ENCODE peak calls at places on chromosomes 11 and 22, in five cellular contexts. Q is body of pancreas, O is PC-3, C is IMR-90, W is lower lobe of right lung. I is an unnamed sample.

GRCh38 chr11:125372911-125373310 is 123.2 kb downstream of the FEZ1 start:
- ATAC-seq in Q (no peak), O (no peak), C (no peak), W (no peak), I (no peak)

GRCh38 chr22:19169002-19169946 is 9.3 kb downstream of the SLC25A1 start:
- ATAC-seq in Q (no peak), O (no peak), C (no peak), W (no peak), I (no peak)

GRCh38 chr11:76626921-76627391 is 43.6 kb downstream of the LRRC32 start:
- ATAC-seq in Q (no peak), O (no peak), C (no peak), W (no peak), I (no peak)

GRCh38 chr11:94595061-94595460 is 27.9 kb downstream of the PIWIL4 start:
- ATAC-seq in Q (no peak), O (no peak), C (no peak), W (no peak), I (no peak)

GRCh38 chr11:116189378-116190170 is 583.2 kb downstream of the BUD13 start:
- ATAC-seq in Q (no peak), O (no peak), C (no peak), W (no peak), I (no peak)

GRCh38 chr11:10456519-10456918 is 1.5 kb downstream of the AMPD3 start:
- ATAC-seq in Q (no peak), O (no peak), C (no peak), W (peak; percentile 7), I (no peak)

GRCh38 chr11:75140269-75141138 is 10.4 kb upstream of the SLCO2B1 start:
- ATAC-seq in Q (peak; percentile 59), O (peak; percentile 37), C (peak; percentile 44), W (peak; percentile 67), I (no peak)

GRCh38 chr11:12673601-12673923 is 659 bp upstream of the TEAD1 start:
- ATAC-seq in Q (no peak), O (no peak), C (no peak), W (peak; percentile 54), I (no peak)

GRCh38 chr22:25113316-25113721 is 86.3 kb upstream of the CRYBB3 start:
- ATAC-seq in Q (no peak), O (no peak), C (no peak), W (peak; percentile 31), I (no peak)

GRCh38 chr11:95697614-95698408 is 91.8 kb downstream of the FAM76B start:
- ATAC-seq in Q (peak; percentile 21), O (no peak), C (no peak), W (peak; percentile 40), I (no peak)

GRCh38 chr11:94754335-94754734 is 13.8 kb upstream of the AMOTL1 start:
- ATAC-seq in Q (no peak), O (no peak), C (no peak), W (no peak), I (no peak)

GRCh38 chr22:16915711-16916110 is 90.5 kb upstream of the XKR3 start:
- ATAC-seq in Q (no peak), O (no peak), C (no peak), W (no peak), I (no peak)

GRCh38 chr11:59728913-59729312 is 15.3 kb upstream of the OR10V1 start:
- ATAC-seq in Q (no peak), O (no peak), C (no peak), W (peak; percentile 65), I (no peak)

GRCh38 chr11:19345848-19346681 is 105.3 kb upstream of the E2F8 start:
- ATAC-seq in Q (peak; percentile 39), O (peak; percentile 57), C (peak; percentile 42), W (peak; percentile 56), I (peak; percentile 46)

GRCh38 chr11:47256374-47256773 is 1.4 kb upstream of the NR1H3 start:
- ATAC-seq in Q (no peak), O (no peak), C (no peak), W (no peak), I (no peak)

GRCh38 chr11:126891556-126892217 is 108.9 kb downstream of the KIRREL3 start:
- ATAC-seq in Q (no peak), O (no peak), C (peak; percentile 44), W (no peak), I (peak; percentile 31)

GRCh38 chr22:30245181-30245984 is 1.2 kb downstream of the LIF start:
- ATAC-seq in Q (peak; percentile 17), O (peak; percentile 2), C (peak; percentile 1), W (peak; percentile 5), I (no peak)

GRCh38 chr11:17601206-17602075 is 54.4 kb downstream of the OTOG start:
- ATAC-seq in Q (no peak), O (no peak), C (no peak), W (no peak), I (no peak)

GRCh38 chr11:47123094-47123493 is 53.6 kb downstream of the ARFGAP2 start:
- ATAC-seq in Q (no peak), O (no peak), C (no peak), W (no peak), I (no peak)

GRCh38 chr22:25694167-25694907 is 47.7 kb upstream of the MYO18B start:
- ATAC-seq in Q (no peak), O (no peak), C (no peak), W (no peak), I (no peak)

GRCh38 chr11:72758690-72759389 is 6.6 kb upstream of the ARAP1 start:
- ATAC-seq in Q (peak; percentile 47), O (no peak), C (peak; percentile 76), W (peak; percentile 24), I (no peak)

GRCh38 chr11:106061249-106061794 is 15.8 kb downstream of the KBTBD3 start:
- ATAC-seq in Q (no peak), O (no peak), C (no peak), W (no peak), I (no peak)

GRCh38 chr11:13008625-13009475 is at the start of gene RASSF10:
- ATAC-seq in Q (no peak), O (no peak), C (peak; percentile 70), W (peak; percentile 94), I (peak; percentile 60)

GRCh38 chr11:118247041-118247440 is 5.1 kb downstream of the MPZL3 start:
- ATAC-seq in Q (no peak), O (peak; percentile 94), C (no peak), W (peak; percentile 76), I (no peak)

GRCh38 chr22:42919199-42919598 is 62.1 kb upstream of the ARFGAP3 start:
- ATAC-seq in Q (no peak), O (peak; percentile 33), C (no peak), W (no peak), I (no peak)

GRCh38 chr11:47800759-47801158 is 33.6 kb upstream of the FNBP4 start:
- ATAC-seq in Q (no peak), O (no peak), C (no peak), W (no peak), I (no peak)

GRCh38 chr11:117915219-117915618 is 14.0 kb downstream of the TMPRSS13 start:
- ATAC-seq in Q (no peak), O (no peak), C (no peak), W (no peak), I (no peak)

GRCh38 chr11:114152162-114152561 is 92.7 kb downstream of the ZBTB16 start:
- ATAC-seq in Q (no peak), O (no peak), C (no peak), W (no peak), I (no peak)

GRCh38 chr11:36149538-36150242 is 139.5 kb downstream of the COMMD9 start:
- ATAC-seq in Q (peak; percentile 92), O (peak; percentile 96), C (peak; percentile 96), W (peak; percentile 87), I (peak; percentile 92)

GRCh38 chr11:70720291-70720690 is 322.0 kb downstream of the CTTN start:
- ATAC-seq in Q (no peak), O (no peak), C (no peak), W (no peak), I (no peak)

GRCh38 chr11:16814410-16815046 is 76.1 kb downstream of the C11orf58 start:
- ATAC-seq in Q (no peak), O (no peak), C (no peak), W (peak; percentile 27), I (no peak)

GRCh38 chr11:128716231-128716630 is 22.4 kb downstream of the FLI1 start:
- ATAC-seq in Q (no peak), O (no peak), C (peak; percentile 8), W (peak; percentile 5), I (no peak)
- H3K4me3 ChIP-seq in Q (no peak overlapping the region), O (no peak overlapping the region), C (peak overlapping the region; percentile 5), W (peak overlapping the region; percentile 10), I (no peak overlapping the region)

GRCh38 chr11:1116104-1116503 is 41.4 kb downstream of the MUC2 start:
- ATAC-seq in Q (no peak), O (no peak), C (no peak), W (no peak), I (no peak)

GRCh38 chr11:1118755-1119275 is 38.9 kb upstream of the MUC5AC start:
- ATAC-seq in Q (no peak), O (no peak), C (no peak), W (no peak), I (no peak)

GRCh38 chr11:1119282-1120146 is 38.2 kb upstream of the MUC5AC start:
- ATAC-seq in Q (no peak), O (peak; percentile 56), C (no peak), W (no peak), I (no peak)

GRCh38 chr11:1116666-1117390 is 40.9 kb upstream of the MUC5AC start:
- ATAC-seq in Q (no peak), O (no peak), C (no peak), W (no peak), I (no peak)

DNA sequence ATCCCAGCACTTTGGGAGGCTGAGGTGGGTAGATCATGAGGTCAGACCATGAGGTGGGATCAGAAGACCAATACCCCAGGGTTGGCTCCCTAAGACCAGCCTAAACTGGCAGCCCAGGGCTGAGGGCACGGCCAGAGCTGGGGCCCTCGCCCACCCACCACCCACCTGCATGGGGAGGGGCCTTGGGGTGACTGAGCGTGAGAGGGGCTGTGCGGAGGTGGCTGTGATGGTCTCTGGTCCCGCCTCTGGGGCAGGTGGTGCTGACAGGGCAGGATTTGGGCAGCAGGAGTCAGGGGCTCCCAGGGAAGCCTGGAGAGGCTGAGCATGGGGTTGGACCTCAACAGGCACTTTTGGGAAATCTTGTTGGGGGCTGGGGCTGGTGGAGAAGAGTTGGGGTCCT is 39.8 kb upstream of the MUC5AC start:
- ATAC-seq in Q (no peak), O (no peak), C (no peak), W (no peak), I (no peak)
- H3K4me1 ChIP-seq in Q (no peaks in the 10 kb centered on the region), O (no peaks in the 10 kb centered on the region), C (no peaks in the 10 kb centered on the region), W (no peaks in the 10 kb centered on the region), I (no peaks in the 10 kb centered on the region)

GRCh38 chr11:26134053-26134452 is 197.9 kb upstream of the ANO3 start:
- ATAC-seq in Q (no peak), O (no peak), C (no peak), W (no peak), I (no peak)
- TF ChIP-seq CTCF in Q (no peak), O (no peak), C (no peak), W (no peak), I (no peak)

GRCh38 chr22:38098410-38099249 is 11.9 kb downstream of the BAIAP2L2 start:
- ATAC-seq in Q (peak; percentile 27), O (no peak), C (peak; percentile 77), W (peak; percentile 19), I (no peak)

GRCh38 chr22:38097557-38098409 is 12.7 kb downstream of the BAIAP2L2 start:
- ATAC-seq in Q (no peak), O (no peak), C (no peak), W (peak; percentile 21), I (no peak)

DNA sequence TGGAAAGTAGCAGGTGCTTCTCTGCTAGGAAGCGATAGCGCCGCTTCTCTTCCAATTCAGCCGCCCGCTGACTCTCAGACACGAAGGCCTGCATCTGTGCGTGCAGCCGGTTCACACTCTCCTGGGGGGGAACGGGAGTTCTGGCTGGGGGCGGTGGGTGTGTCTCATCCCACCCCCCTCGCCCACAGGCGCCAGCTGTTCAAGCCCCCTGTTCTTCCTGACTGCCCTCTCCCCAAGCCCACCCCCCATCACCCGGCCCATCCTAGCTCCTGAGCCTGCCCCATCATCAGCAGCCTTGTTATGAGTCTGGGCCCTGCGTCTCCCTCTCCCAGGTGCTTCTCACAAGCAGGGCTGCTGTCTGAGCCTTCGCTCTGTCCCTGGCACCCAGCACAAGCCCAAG is 13.1 kb upstream of the SLC16A8 start:
- ATAC-seq in Q (no peak), O (no peak), C (no peak), W (no peak), I (no peak)
- H3K4me3 ChIP-seq in Q (no peak overlapping the region), O (no peak overlapping the region), C (no peak overlapping the region), W (no peak overlapping the region), I (no peak overlapping the region)